ENCODE peak calls at places on chromosomes 11 and 22, in ten cellular contexts. One of them, this sample, is unnamed.
A peak's percentile ranks its signal among the peaks of the same experiment; 100 is the strongest.

GRCh38 chr22:49536571-49537131 is 291.0 kb downstream of the BRD1 start:
- DNase-seq in spleen: peak; percentile 30
- DNase-seq in mammary epithelial cell: no peak
- DNase-seq in stomach: no peak
- DNase-seq in transverse colon: no peak
- DNase-seq in HCT116: no peak
- DNase-seq in lower lobe of right lung: no peak
- DNase-seq in adrenal gland: no peak
- DNase-seq in colonic mucosa: no peak
- DNase-seq in tibial artery: peak; percentile 11
- DNase-seq in this sample: no peak

GRCh38 chr11:14179126-14179820 is 179.7 kb downstream of the RRAS2 start:
- DNase-seq in HCT116: no peak
- DNase-seq in mammary epithelial cell: no peak
- DNase-seq in lower lobe of right lung: no peak
- DNase-seq in adrenal gland: peak; percentile 56
- DNase-seq in transverse colon: no peak
- DNase-seq in spleen: no peak
- DNase-seq in stomach: no peak
- DNase-seq in tibial artery: no peak
- DNase-seq in colonic mucosa: no peak
- DNase-seq in this sample: peak; percentile 8

GRCh38 chr22:49198705-49199084 is 629.0 kb downstream of the BRD1 start:
- DNase-seq in adrenal gland: peak; percentile 38
- DNase-seq in HCT116: no peak
- DNase-seq in transverse colon: no peak
- DNase-seq in lower lobe of right lung: no peak
- DNase-seq in colonic mucosa: no peak
- DNase-seq in stomach: no peak
- DNase-seq in mammary epithelial cell: no peak
- DNase-seq in spleen: no peak
- DNase-seq in tibial artery: peak; percentile 16
- DNase-seq in this sample: no peak

GRCh38 chr22:30892286-30892685 is 76.3 kb downstream of the MORC2 start:
- DNase-seq in mammary epithelial cell: no peak
- DNase-seq in tibial artery: no peak
- DNase-seq in lower lobe of right lung: no peak
- DNase-seq in spleen: peak; percentile 48
- DNase-seq in stomach: peak; percentile 23
- DNase-seq in HCT116: no peak
- DNase-seq in adrenal gland: peak; percentile 36
- DNase-seq in colonic mucosa: no peak
- DNase-seq in transverse colon: no peak
- DNase-seq in this sample: no peak

GRCh38 chr11:119316017-119316728 is 757 bp downstream of the MCAM start:
- DNase-seq in colonic mucosa: no peak
- DNase-seq in lower lobe of right lung: no peak
- DNase-seq in mammary epithelial cell: peak; percentile 45
- DNase-seq in spleen: no peak
- DNase-seq in transverse colon: no peak
- DNase-seq in stomach: no peak
- DNase-seq in adrenal gland: peak; percentile 74
- DNase-seq in tibial artery: peak; percentile 87
- DNase-seq in HCT116: no peak
- DNase-seq in this sample: peak; percentile 20

GRCh38 chr22:47854680-47855079 is 1092.2 kb downstream of the TBC1D22A start:
- DNase-seq in colonic mucosa: no peak
- DNase-seq in spleen: no peak
- DNase-seq in HCT116: no peak
- DNase-seq in stomach: no peak
- DNase-seq in tibial artery: no peak
- DNase-seq in transverse colon: no peak
- DNase-seq in adrenal gland: no peak
- DNase-seq in mammary epithelial cell: no peak
- DNase-seq in lower lobe of right lung: no peak
- DNase-seq in this sample: no peak

GRCh38 chr22:41668971-41669911 is 19.4 kb downstream of the SNU13 start:
- DNase-seq in transverse colon: no peak
- DNase-seq in stomach: no peak
- DNase-seq in colonic mucosa: no peak
- DNase-seq in mammary epithelial cell: no peak
- DNase-seq in adrenal gland: peak; percentile 53
- DNase-seq in lower lobe of right lung: no peak
- DNase-seq in tibial artery: no peak
- DNase-seq in HCT116: no peak
- DNase-seq in spleen: no peak
- DNase-seq in this sample: peak; percentile 79

GRCh38 chr22:49365191-49365837 is 462.4 kb downstream of the BRD1 start:
- DNase-seq in tibial artery: no peak
- DNase-seq in colonic mucosa: peak; percentile 5
- DNase-seq in transverse colon: no peak
- DNase-seq in lower lobe of right lung: no peak
- DNase-seq in adrenal gland: peak; percentile 21
- DNase-seq in HCT116: no peak
- DNase-seq in spleen: peak; percentile 49
- DNase-seq in stomach: no peak
- DNase-seq in mammary epithelial cell: no peak
- DNase-seq in this sample: no peak

GRCh38 chr11:28756977-28757376 is 648.8 kb downstream of the METTL15 start:
- DNase-seq in mammary epithelial cell: peak; percentile 32
- DNase-seq in spleen: no peak
- DNase-seq in stomach: no peak
- DNase-seq in HCT116: no peak
- DNase-seq in transverse colon: no peak
- DNase-seq in colonic mucosa: no peak
- DNase-seq in tibial artery: no peak
- DNase-seq in adrenal gland: no peak
- DNase-seq in lower lobe of right lung: no peak
- DNase-seq in this sample: peak; percentile 59

GRCh38 chr11:77821349-77821851 is 456 bp downstream of the AAMDC start:
- DNase-seq in stomach: no peak
- DNase-seq in transverse colon: peak; percentile 27
- DNase-seq in spleen: peak; percentile 81
- DNase-seq in lower lobe of right lung: no peak
- DNase-seq in colonic mucosa: peak; percentile 45
- DNase-seq in HCT116: no peak
- DNase-seq in tibial artery: peak; percentile 39
- DNase-seq in mammary epithelial cell: peak; percentile 33
- DNase-seq in adrenal gland: peak; percentile 64
- DNase-seq in this sample: peak; percentile 34

GRCh38 chr11:118921929-118922744 is 3.6 kb downstream of the BCL9L start:
- DNase-seq in mammary epithelial cell: peak; percentile 66
- DNase-seq in adrenal gland: peak; percentile 97
- DNase-seq in tibial artery: peak; percentile 87
- DNase-seq in lower lobe of right lung: peak; percentile 87
- DNase-seq in stomach: peak; percentile 88
- DNase-seq in transverse colon: peak; percentile 81
- DNase-seq in spleen: peak; percentile 83
- DNase-seq in colonic mucosa: peak; percentile 87
- DNase-seq in HCT116: no peak
- DNase-seq in this sample: peak; percentile 87

GRCh38 chr22:40044870-40045834 is 50.4 kb downstream of the FAM83F start:
- DNase-seq in lower lobe of right lung: peak; percentile 73
- DNase-seq in spleen: peak; percentile 97
- DNase-seq in mammary epithelial cell: peak; percentile 32
- DNase-seq in tibial artery: no peak
- DNase-seq in adrenal gland: peak; percentile 70
- DNase-seq in colonic mucosa: peak; percentile 49
- DNase-seq in transverse colon: peak; percentile 68
- DNase-seq in HCT116: no peak
- DNase-seq in stomach: peak; percentile 56
- DNase-seq in this sample: peak; percentile 24

GRCh38 chr11:117794144-117794543 is 2.9 kb downstream of the DSCAML1 start:
- DNase-seq in spleen: no peak
- DNase-seq in transverse colon: no peak
- DNase-seq in mammary epithelial cell: no peak
- DNase-seq in stomach: no peak
- DNase-seq in HCT116: no peak
- DNase-seq in lower lobe of right lung: no peak
- DNase-seq in tibial artery: no peak
- DNase-seq in adrenal gland: no peak
- DNase-seq in colonic mucosa: no peak
- DNase-seq in this sample: no peak

GRCh38 chr11:93718057-93718563 is 23.2 kb downstream of the TAF1D start:
- DNase-seq in transverse colon: no peak
- DNase-seq in lower lobe of right lung: no peak
- DNase-seq in stomach: no peak
- DNase-seq in spleen: no peak
- DNase-seq in colonic mucosa: no peak
- DNase-seq in mammary epithelial cell: no peak
- DNase-seq in HCT116: no peak
- DNase-seq in tibial artery: no peak
- DNase-seq in adrenal gland: no peak
- DNase-seq in this sample: no peak

GRCh38 chr11:31806944-31807790 is 4.0 kb downstream of the PAX6 start:
- DNase-seq in adrenal gland: no peak
- DNase-seq in HCT116: no peak
- DNase-seq in mammary epithelial cell: no peak
- DNase-seq in lower lobe of right lung: no peak
- DNase-seq in stomach: no peak
- DNase-seq in transverse colon: no peak
- DNase-seq in colonic mucosa: no peak
- DNase-seq in spleen: no peak
- DNase-seq in tibial artery: no peak
- DNase-seq in this sample: no peak
- H3K4me1 ChIP-seq in adrenal gland: peaks cover 32% of the 10 kb centered on the region
- H3K4me1 ChIP-seq in HCT116: no peaks in the 10 kb centered on the region
- H3K4me1 ChIP-seq in mammary epithelial cell: peaks cover 17% of the 10 kb centered on the region
- H3K4me1 ChIP-seq in lower lobe of right lung: peaks cover 43% of the 10 kb centered on the region
- H3K4me1 ChIP-seq in stomach: peaks cover 40% of the 10 kb centered on the region
- H3K4me1 ChIP-seq in transverse colon: peaks cover 45% of the 10 kb centered on the region
- H3K4me1 ChIP-seq in colonic mucosa: peaks cover 29% of the 10 kb centered on the region
- H3K4me1 ChIP-seq in spleen: peaks cover 53% of the 10 kb centered on the region
- H3K4me1 ChIP-seq in tibial artery: peaks cover 58% of the 10 kb centered on the region
- H3K4me1 ChIP-seq in this sample: no peaks in the 10 kb centered on the region

GRCh38 chr11:59214141-59214893 is 1.6 kb upstream of the MPEG1 start:
- DNase-seq in colonic mucosa: no peak
- DNase-seq in stomach: no peak
- DNase-seq in transverse colon: no peak
- DNase-seq in adrenal gland: no peak
- DNase-seq in lower lobe of right lung: no peak
- DNase-seq in spleen: no peak
- DNase-seq in HCT116: no peak
- DNase-seq in tibial artery: no peak
- DNase-seq in mammary epithelial cell: no peak
- DNase-seq in this sample: no peak
- H3K4me1 ChIP-seq in colonic mucosa: no peaks in the 10 kb centered on the region
- H3K4me1 ChIP-seq in stomach: peaks cover 6% of the 10 kb centered on the region
- H3K4me1 ChIP-seq in transverse colon: no peaks in the 10 kb centered on the region
- H3K4me1 ChIP-seq in adrenal gland: peaks cover 3% of the 10 kb centered on the region
- H3K4me1 ChIP-seq in lower lobe of right lung: peaks cover 8% of the 10 kb centered on the region
- H3K4me1 ChIP-seq in spleen: peaks cover 41% of the 10 kb centered on the region
- H3K4me1 ChIP-seq in HCT116: no peaks in the 10 kb centered on the region
- H3K4me1 ChIP-seq in tibial artery: no peaks in the 10 kb centered on the region
- H3K4me1 ChIP-seq in mammary epithelial cell: peaks cover 8% of the 10 kb centered on the region
- H3K4me1 ChIP-seq in this sample: peaks cover 4% of the 10 kb centered on the region

GRCh38 chr11:33160587-33160986 is 693 bp downstream of the CSTF3 start:
- DNase-seq in HCT116: no peak
- DNase-seq in stomach: no peak
- DNase-seq in colonic mucosa: no peak
- DNase-seq in mammary epithelial cell: no peak
- DNase-seq in spleen: no peak
- DNase-seq in tibial artery: no peak
- DNase-seq in adrenal gland: no peak
- DNase-seq in transverse colon: no peak
- DNase-seq in lower lobe of right lung: no peak
- DNase-seq in this sample: no peak
- H3K4me1 ChIP-seq in HCT116: peaks cover 6% of the 10 kb centered on the region
- H3K4me1 ChIP-seq in stomach: peaks cover 15% of the 10 kb centered on the region
- H3K4me1 ChIP-seq in colonic mucosa: peaks cover 14% of the 10 kb centered on the region
- H3K4me1 ChIP-seq in mammary epithelial cell: peaks cover 24% of the 10 kb centered on the region
- H3K4me1 ChIP-seq in spleen: peaks cover 50% of the 10 kb centered on the region
- H3K4me1 ChIP-seq in tibial artery: peaks cover 43% of the 10 kb centered on the region
- H3K4me1 ChIP-seq in adrenal gland: peaks cover 38% of the 10 kb centered on the region
- H3K4me1 ChIP-seq in transverse colon: peaks cover 16% of the 10 kb centered on the region
- H3K4me1 ChIP-seq in lower lobe of right lung: peaks cover 44% of the 10 kb centered on the region
- H3K4me1 ChIP-seq in this sample: peaks cover 2% of the 10 kb centered on the region

GRCh38 chr22:29627196-29627535 is 23.7 kb downstream of the NF2 start:
- DNase-seq in tibial artery: no peak
- DNase-seq in HCT116: no peak
- DNase-seq in adrenal gland: no peak
- DNase-seq in transverse colon: no peak
- DNase-seq in spleen: no peak
- DNase-seq in mammary epithelial cell: no peak
- DNase-seq in colonic mucosa: no peak
- DNase-seq in lower lobe of right lung: no peak
- DNase-seq in stomach: no peak
- DNase-seq in this sample: no peak

GRCh38 chr22:29625090-29625825 is 21.8 kb downstream of the NF2 start:
- DNase-seq in HCT116: no peak
- DNase-seq in tibial artery: peak; percentile 46
- DNase-seq in lower lobe of right lung: peak; percentile 62
- DNase-seq in mammary epithelial cell: peak; percentile 69
- DNase-seq in transverse colon: peak; percentile 34
- DNase-seq in colonic mucosa: peak; percentile 44
- DNase-seq in adrenal gland: peak; percentile 83
- DNase-seq in stomach: peak; percentile 60
- DNase-seq in spleen: no peak
- DNase-seq in this sample: peak; percentile 85

GRCh38 chr22:29628982-29629381 is 25.5 kb downstream of the NF2 start:
- DNase-seq in adrenal gland: no peak
- DNase-seq in spleen: no peak
- DNase-seq in tibial artery: no peak
- DNase-seq in mammary epithelial cell: no peak
- DNase-seq in stomach: no peak
- DNase-seq in HCT116: no peak
- DNase-seq in transverse colon: no peak
- DNase-seq in lower lobe of right lung: no peak
- DNase-seq in colonic mucosa: no peak
- DNase-seq in this sample: no peak

GRCh38 chr22:29629382-29630179 is 26.1 kb downstream of the NF2 start:
- DNase-seq in colonic mucosa: no peak
- DNase-seq in HCT116: no peak
- DNase-seq in spleen: no peak
- DNase-seq in stomach: no peak
- DNase-seq in transverse colon: no peak
- DNase-seq in tibial artery: no peak
- DNase-seq in adrenal gland: no peak
- DNase-seq in lower lobe of right lung: no peak
- DNase-seq in mammary epithelial cell: no peak
- DNase-seq in this sample: no peak

DNA sequence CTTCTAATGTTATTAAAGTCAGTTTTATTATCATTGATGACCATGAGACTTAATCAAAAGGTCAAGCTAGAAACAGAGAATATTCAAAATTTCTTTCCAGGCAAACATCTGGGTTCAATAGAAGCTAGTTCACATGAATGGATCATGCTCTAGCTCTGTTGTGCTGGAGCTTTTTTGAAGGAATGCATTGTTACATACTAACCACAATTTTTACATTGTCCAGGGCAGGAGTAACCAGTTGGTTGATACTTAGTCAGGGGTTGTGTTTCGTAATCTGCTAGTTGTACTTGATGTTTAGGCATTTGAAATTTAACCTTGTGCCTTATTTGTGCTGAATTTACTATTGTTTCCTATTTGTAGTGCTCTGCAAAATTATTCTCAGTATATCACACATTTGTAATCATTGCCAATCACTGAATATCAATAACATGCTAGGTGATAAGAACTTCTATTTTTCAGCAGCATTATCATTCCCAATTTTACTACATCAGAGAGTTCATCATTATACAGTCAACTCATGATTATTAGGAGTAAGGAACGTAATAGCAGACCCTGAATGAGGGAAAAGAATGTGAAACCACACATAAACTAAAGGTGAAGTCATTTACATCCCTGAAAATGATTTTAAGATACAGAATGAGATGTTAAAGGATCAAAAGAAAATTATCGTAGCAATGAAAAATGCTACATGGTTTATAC is 23.2 kb downstream of the NF2 start:
- DNase-seq in spleen: no peak
- DNase-seq in transverse colon: no peak
- DNase-seq in tibial artery: no peak
- DNase-seq in mammary epithelial cell: peak; percentile 81
- DNase-seq in stomach: no peak
- DNase-seq in HCT116: no peak
- DNase-seq in colonic mucosa: no peak
- DNase-seq in adrenal gland: no peak
- DNase-seq in lower lobe of right lung: no peak
- DNase-seq in this sample: peak; percentile 83
- H3K4me1 ChIP-seq in spleen: peaks cover 33% of the 10 kb centered on the region
- H3K4me1 ChIP-seq in transverse colon: peaks cover 23% of the 10 kb centered on the region
- H3K4me1 ChIP-seq in tibial artery: peaks cover 15% of the 10 kb centered on the region
- H3K4me1 ChIP-seq in mammary epithelial cell: peaks cover 64% of the 10 kb centered on the region
- H3K4me1 ChIP-seq in stomach: peaks cover 15% of the 10 kb centered on the region
- H3K4me1 ChIP-seq in HCT116: peaks cover 43% of the 10 kb centered on the region
- H3K4me1 ChIP-seq in colonic mucosa: peaks cover 14% of the 10 kb centered on the region
- H3K4me1 ChIP-seq in adrenal gland: peaks cover 28% of the 10 kb centered on the region
- H3K4me1 ChIP-seq in lower lobe of right lung: peaks cover 64% of the 10 kb centered on the region
- H3K4me1 ChIP-seq in this sample: peaks cover 31% of the 10 kb centered on the region

This sample was measured in fibroblast of lung.